ENCODE peak calls at places on chromosomes 11 and 22, in four cellular contexts. Y is AG10803, I is fibroblast of pulmonary artery, Q is HCT116. K is an unnamed sample.

GRCh38 chr22:43829904-43830851 is 18.1 kb upstream of the EFCAB6 start:
- DNase-seq in Y (peak), I (peak), Q (no peak), K (no peak)

GRCh38 chr22:42646569-42647525 is 2.3 kb downstream of the CYB5R3 start:
- DNase-seq in Y (peak), I (peak), Q (no peak), K (peak)

GRCh38 chr11:72684236-72684912 is 10.2 kb upstream of the PDE2A start:
- DNase-seq in Y (peak), I (peak), Q (peak), K (no peak)

GRCh38 chr11:109939176-109939810 is 153.9 kb upstream of the ZC3H12C start:
- DNase-seq in Y (peak), I (peak), Q (peak), K (peak)

GRCh38 chr11:47186076-47186936 is at the start of gene PACSIN3:
- DNase-seq in Y (no peak), I (peak), Q (no peak), K (no peak)

GRCh38 chr11:1139441-1140066 is 18.2 kb upstream of the MUC5AC start:
- DNase-seq in Y (peak), I (no peak), Q (no peak), K (no peak)

GRCh38 chr11:68036717-68037239 is 2.0 kb upstream of the TCIRG1 start:
- DNase-seq in Y (no peak), I (no peak), Q (no peak), K (no peak)

GRCh38 chr11:74444173-74444832 is 23.0 kb downstream of the KCNE3 start:
- DNase-seq in Y (no peak), I (no peak), Q (no peak), K (no peak)

GRCh38 chr22:43861529-43861928 is 784 bp downstream of the SULT4A1 start:
- DNase-seq in Y (no peak), I (peak), Q (no peak), K (no peak)

GRCh38 chr11:12243511-12243910 is 133.1 kb downstream of the MICAL2 start:
- DNase-seq in Y (no peak), I (no peak), Q (no peak), K (no peak)

GRCh38 chr11:65594991-65595920 is at the start of gene KCNK7:
- DNase-seq in Y (no peak), I (no peak), Q (no peak), K (no peak)

GRCh38 chr22:24059121-24059520 is 48.0 kb downstream of the CABIN1 start:
- DNase-seq in Y (peak), I (peak), Q (no peak), K (no peak)

GRCh38 chr11:57903441-57904123 is 120.1 kb upstream of the OR9Q1 start:
- DNase-seq in Y (peak), I (no peak), Q (peak), K (no peak)

GRCh38 chr11:119318240-119319135 is 1.6 kb upstream of the MCAM start:
- DNase-seq in Y (peak), I (peak), Q (no peak), K (no peak)

GRCh38 chr22:24926849-24927579 is 19.5 kb downstream of the LHFPL7 start:
- DNase-seq in Y (no peak), I (peak), Q (no peak), K (no peak)

GRCh38 chr11:7251487-7251835 is 243 bp upstream of the SYT9 start:
- DNase-seq in Y (no peak), I (no peak), Q (no peak), K (no peak)

GRCh38 chr22:37744589-37744988 is 47.7 kb downstream of the TRIOBP start:
- DNase-seq in Y (no peak), I (no peak), Q (no peak), K (no peak)

GRCh38 chr11:29518389-29519174 is 498.2 kb downstream of the KCNA4 start:
- DNase-seq in Y (no peak), I (peak), Q (no peak), K (no peak)

GRCh38 chr22:18111759-18112330 is 1.2 kb downstream of the TUBA8 start:
- DNase-seq in Y (no peak), I (no peak), Q (no peak), K (no peak)

GRCh38 chr22:49951001-49951677 is 9.4 kb upstream of the PIM3 start:
- DNase-seq in Y (no peak), I (no peak), Q (no peak), K (peak)

GRCh38 chr11:88320149-88320559 is 17.4 kb downstream of the CTSC start:
- DNase-seq in Y (peak), I (peak), Q (no peak), K (no peak)

GRCh38 chr11:15481871-15482270 is 367.1 kb downstream of the INSC start:
- DNase-seq in Y (no peak), I (no peak), Q (no peak), K (no peak)

GRCh38 chr11:721347-721912 is 15.4 kb downstream of the EPS8L2 start:
- DNase-seq in Y (no peak), I (no peak), Q (no peak), K (no peak)

GRCh38 chr22:41289681-41290080 is 3.7 kb upstream of the RANGAP1 start:
- DNase-seq in Y (peak), I (no peak), Q (no peak), K (no peak)

GRCh38 chr22:40405178-40406062 is 35.0 kb downstream of the SGSM3 start:
- DNase-seq in Y (no peak), I (no peak), Q (no peak), K (no peak)

DNA sequence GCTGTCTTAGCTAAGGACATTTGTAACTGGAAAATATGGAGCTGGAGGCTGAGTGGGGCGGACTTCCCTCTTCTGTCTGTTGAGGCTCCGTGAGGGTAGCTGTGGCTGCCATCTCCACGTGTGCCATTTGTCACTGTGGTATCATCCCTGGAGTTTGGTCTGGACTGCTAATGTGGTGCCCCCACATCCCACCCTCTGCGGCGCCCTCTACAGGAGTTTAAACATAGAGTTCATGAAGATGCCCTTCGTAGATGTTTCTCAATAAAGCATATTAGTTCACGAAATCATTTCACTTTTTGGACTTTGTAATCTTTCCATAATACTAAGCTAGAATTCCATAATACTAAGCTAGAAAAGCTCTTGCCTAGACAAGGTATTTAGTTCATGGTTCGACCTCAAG is 52.4 kb downstream of the TECTA start:
- DNase-seq in Y (no peak), I (no peak), Q (no peak), K (no peak)
- TF ChIP-seq CTCF in Y (no peak), I (no peak), Q (peak), K (no peak)

GRCh38 chr11:69442012-69442806 is 39.3 kb upstream of the LINC01488 start:
- DNase-seq in Y (peak), I (no peak), Q (no peak), K (no peak)

GRCh38 chr11:69443138-69443967 is 38.1 kb upstream of the LINC01488 start:
- DNase-seq in Y (peak), I (peak), Q (peak), K (no peak)

GRCh38 chr11:69443968-69444364 is 37.5 kb upstream of the LINC01488 start:
- DNase-seq in Y (peak), I (peak), Q (no peak), K (no peak)

GRCh38 chr11:69444381-69445130 is 36.9 kb upstream of the LINC01488 start:
- DNase-seq in Y (peak), I (peak), Q (no peak), K (no peak)

DNA sequence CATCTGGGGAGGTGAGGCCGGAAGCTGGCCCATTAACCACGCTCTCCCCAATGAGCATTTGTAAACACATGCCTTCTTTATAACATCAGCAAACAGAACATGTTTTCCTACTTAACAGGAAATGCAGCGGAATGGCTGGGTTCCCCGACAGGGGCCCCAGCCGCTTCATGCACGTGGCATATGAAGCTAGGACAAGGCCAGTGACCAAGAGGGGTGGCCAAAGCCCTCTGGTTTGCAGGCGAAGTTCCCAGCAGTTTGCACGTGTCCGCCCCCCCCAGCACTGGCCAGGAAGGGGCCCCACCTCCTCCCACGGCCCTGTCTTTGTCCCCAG is 38.7 kb upstream of the LINC01488 start:
- DNase-seq in Y (peak), I (no peak), Q (no peak), K (no peak)
- H3K4me3 ChIP-seq in Y (no peak), I (no peak), Q (peak), K (no peak)

DNA sequence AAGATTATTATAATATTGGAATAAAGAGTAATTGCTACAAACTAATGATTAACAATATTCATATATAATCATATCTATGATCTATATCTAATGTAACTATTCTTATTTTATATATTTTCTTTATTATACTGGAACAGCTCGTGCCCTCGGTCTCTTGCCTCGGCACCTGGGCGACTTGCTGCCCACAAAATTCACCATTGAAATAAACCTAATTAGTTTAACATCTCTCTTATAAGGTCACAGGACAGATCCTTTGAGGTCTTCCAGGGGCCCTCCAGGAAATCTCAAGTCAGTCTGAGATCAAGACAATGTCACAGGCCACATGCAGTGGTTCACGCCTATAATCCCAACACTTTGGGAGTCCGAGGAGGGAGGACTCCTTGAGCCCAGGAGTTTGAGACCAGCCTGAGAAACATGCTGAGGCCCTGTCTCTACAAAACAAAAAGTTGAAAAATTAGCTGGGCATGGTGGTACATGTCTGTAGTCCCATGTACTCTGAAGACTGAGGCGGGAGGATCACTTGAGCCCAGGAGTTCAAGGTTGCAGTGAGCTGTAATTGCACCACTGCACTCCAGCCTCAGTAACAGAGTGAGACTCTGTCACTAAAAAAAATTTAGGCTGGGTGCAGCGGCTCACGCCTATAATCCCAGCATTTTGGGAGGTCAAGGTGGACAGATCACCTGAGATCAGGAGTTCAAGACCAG is 6.6 kb upstream of the TXNRD2 start:
- DNase-seq in Y (no peak), I (no peak), Q (no peak), K (no peak)
- TF ChIP-seq CTCF in Y (no peak), I (no peak), Q (no peak), K (no peak)

DNA sequence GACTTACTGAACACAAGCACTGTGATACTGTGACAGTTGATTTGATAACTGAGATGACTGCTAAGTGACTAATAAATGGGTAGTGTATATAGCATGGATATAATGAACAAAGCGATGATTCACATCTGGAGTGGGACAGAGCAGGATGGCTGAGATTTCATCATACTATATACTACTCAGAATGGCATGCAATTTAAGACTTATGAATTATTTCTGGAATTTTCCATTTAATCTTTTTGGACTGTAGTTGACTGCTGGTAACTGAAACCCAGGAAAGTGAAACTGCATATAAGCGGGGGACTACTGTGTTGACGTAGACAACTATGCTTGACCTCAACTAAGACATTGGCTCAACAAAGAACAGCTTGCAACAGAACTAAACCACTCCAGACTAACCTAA is 20.0 kb upstream of the NUCB2 start:
- DNase-seq in Y (peak), I (peak), Q (no peak), K (no peak)
- H3K4me3 ChIP-seq in Y (peak), I (peak), Q (no peak), K (no peak)

DNA sequence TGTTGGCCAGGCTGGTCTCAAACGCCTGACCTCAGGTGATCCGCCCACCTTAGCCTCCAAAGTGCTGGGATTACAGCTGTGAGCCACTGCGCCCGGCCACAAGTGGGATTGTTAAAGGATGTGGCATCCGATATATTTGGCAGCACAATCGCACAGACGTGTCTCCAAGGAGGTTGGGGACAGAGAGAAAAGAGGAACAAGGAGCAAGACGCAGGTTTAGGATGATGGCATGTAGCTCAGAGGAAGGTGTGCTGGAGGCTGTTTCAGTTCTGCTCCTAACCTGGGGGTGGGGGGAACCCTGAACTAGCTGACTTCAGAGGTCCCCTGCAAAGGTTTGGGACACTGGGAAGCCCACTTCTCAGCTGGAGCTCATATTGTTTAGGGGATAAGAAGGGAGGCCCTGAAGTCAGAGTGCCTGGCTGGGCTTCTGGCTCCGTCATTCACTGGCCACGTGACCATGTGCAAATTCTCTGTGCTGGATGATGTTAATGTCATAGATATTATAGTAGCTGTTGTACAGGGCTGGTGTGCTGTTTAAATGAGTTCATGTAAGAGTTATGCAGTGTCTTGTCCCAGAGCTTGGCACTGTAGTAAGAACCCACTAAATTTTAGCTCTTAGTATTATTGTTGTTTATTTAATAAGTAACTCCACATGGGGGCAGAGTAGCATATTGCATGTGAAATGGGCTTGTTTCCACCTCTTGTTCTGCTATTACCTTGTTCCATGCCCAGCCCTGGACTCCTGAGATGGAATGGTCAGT is 129.7 kb downstream of the ST3GAL4 start:
- DNase-seq in Y (peak), I (peak), Q (no peak), K (no peak)
- TF ChIP-seq CTCF in Y (peak), I (peak), Q (no peak), K (peak)

GRCh38 chr11:33692013-33692504 is 8.6 kb downstream of the C11orf91 start:
- DNase-seq in Y (peak), I (peak), Q (peak), K (peak)
- H3K4me3 ChIP-seq in Y (peak), I (peak), Q (peak), K (no peak)

GRCh38 chr11:43947003-43947500 is 4.6 kb downstream of the C11orf96 start:
- DNase-seq in Y (peak), I (peak), Q (peak), K (no peak)
- TF ChIP-seq CTCF in Y (peak), I (peak), Q (peak), K (peak)